ENCODE peak calls at places on chromosome 16, in eight cellular contexts. W is esophagus squamous epithelium, C is K562, X is mammary epithelial cell, H is upper lobe of right lung, Y is psoas muscle, A is cardiac muscle cell, K is IMR-90. Q is an unnamed sample. For H3K27me3 and H3K9me3, the result is how much of the 10 kb centered on the place peaks cover.

GRCh38 chr16:64740261-64740660 is 381.6 kb downstream of the CDH11 start:
- DNase-seq in W (no peak), C (no peak), X (no peak), H (no peak), Y (no peak), A (no peak), K (no peak), Q (no peak)

GRCh38 chr16:10178079-10178478 is 4.1 kb downstream of the GRIN2A start:
- DNase-seq in W (no peak), C (peak), X (peak), H (no peak), Y (no peak), A (no peak), K (no peak), Q (no peak)

GRCh38 chr16:30609002-30609927 is 924 bp downstream of the ZNF689 start:
- DNase-seq in W (no peak), C (peak), X (no peak), H (peak), Y (peak), A (peak), K (peak), Q (peak)

GRCh38 chr16:82432261-82432660 is 194.5 kb upstream of the CDH13 start:
- DNase-seq in W (no peak), C (no peak), X (no peak), H (no peak), Y (no peak), A (no peak), K (no peak), Q (no peak)

GRCh38 chr16:19994771-19995170 is 78.9 kb downstream of the GPR139 start:
- DNase-seq in W (no peak), C (no peak), X (no peak), H (no peak), Y (no peak), A (no peak), K (no peak), Q (no peak)

GRCh38 chr16:18833707-18834505 is 32.6 kb upstream of the ARL6IP1 start:
- DNase-seq in W (no peak), C (no peak), X (no peak), H (no peak), Y (no peak), A (no peak), K (no peak), Q (no peak)

GRCh38 chr16:31568577-31569359 is 41.1 kb downstream of the AHSP start:
- DNase-seq in W (no peak), C (no peak), X (no peak), H (peak), Y (no peak), A (peak), K (no peak), Q (no peak)

GRCh38 chr16:54597222-54597621 is 310.6 kb upstream of the IRX3 start:
- DNase-seq in W (no peak), C (no peak), X (no peak), H (no peak), Y (no peak), A (no peak), K (no peak), Q (no peak)

GRCh38 chr16:66551362-66551761 is 1.0 kb upstream of the CKLF start:
- DNase-seq in W (no peak), C (peak), X (no peak), H (no peak), Y (peak), A (no peak), K (peak), Q (peak)
- H3K4me3 ChIP-seq in W (no peak), C (no peak), X (no peak), H (peak), Y (peak), A (no peak), K (no peak), Q (peak)

GRCh38 chr16:89023151-89023551 is 46.1 kb upstream of the CBFA2T3 start:
- DNase-seq in W (no peak), C (no peak), X (no peak), H (peak), Y (no peak), A (no peak), K (no peak), Q (no peak)
- H3K27me3 ChIP-seq in W (under half), C (under half), X (under half), H (under half), Y (under half), A (under half), K (under half), Q (under half)

DNA sequence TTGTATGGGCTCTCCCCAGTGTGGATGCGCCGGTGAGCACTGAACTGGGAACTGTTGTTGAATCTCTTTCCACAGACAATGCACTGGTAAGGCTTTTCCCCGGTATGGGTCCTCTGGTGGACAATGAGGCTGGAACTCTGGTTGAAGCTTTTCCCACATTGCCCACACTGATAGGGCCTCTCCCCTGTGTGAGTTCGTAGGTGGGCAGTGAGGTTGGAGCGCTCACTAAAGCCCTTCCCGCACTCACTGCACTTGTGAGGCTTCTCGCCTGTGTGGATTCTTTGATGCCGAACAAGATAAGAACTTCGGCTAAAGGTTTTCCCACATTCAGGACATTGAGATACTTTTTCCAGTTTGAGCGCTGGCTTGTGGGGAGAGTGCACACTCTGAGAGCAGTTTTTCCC is 17.8 kb downstream of the ZSCAN32 start:
- DNase-seq in W (no peak), C (no peak), X (no peak), H (no peak), Y (no peak), A (no peak), K (no peak), Q (no peak)
- H3K9me3 ChIP-seq in W (under half), C (under half), X (under half), H (half or more), Y (half or more), A (under half), K (half or more), Q (under half)

GRCh38 chr16:9154576-9155410 is 63.3 kb downstream of the HAPSTR1 start:
- DNase-seq in W (no peak), C (no peak), X (no peak), H (no peak), Y (no peak), A (no peak), K (peak), Q (peak)
- H3K4me3 ChIP-seq in W (no peak), C (no peak), X (no peak), H (no peak), Y (no peak), A (no peak), K (no peak), Q (no peak)

DNA sequence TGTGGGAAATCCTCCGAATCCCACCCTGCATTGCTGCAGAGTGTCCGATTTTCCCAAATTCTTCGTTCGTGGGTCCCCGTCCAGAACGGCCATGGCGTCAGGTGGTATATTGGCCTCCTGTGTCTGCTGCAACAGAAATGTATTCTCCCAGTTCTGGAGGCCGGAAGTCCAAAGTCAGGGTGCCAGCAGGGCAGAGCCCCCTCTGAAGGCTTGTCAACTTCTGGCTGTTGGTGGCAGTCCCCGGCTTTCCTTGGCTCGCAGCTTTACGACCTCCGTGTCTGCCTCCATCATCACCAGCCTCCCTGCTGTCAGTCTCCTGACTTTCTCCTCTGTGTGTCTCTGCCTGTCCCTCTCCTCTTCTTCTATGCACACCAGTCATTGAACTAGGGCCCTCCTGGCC is 142.1 kb upstream of the FOXF1 start:
- DNase-seq in W (no peak), C (no peak), X (no peak), H (no peak), Y (no peak), A (no peak), K (no peak), Q (no peak)
- H3K27me3 ChIP-seq in W (under half), C (half or more), X (under half), H (under half), Y (under half), A (under half), K (under half), Q (under half)

GRCh38 chr16:70269471-70269870 is 17.7 kb upstream of the EXOSC6 start:
- DNase-seq in W (no peak), C (no peak), X (no peak), H (peak), Y (no peak), A (no peak), K (no peak), Q (no peak)
- H3K9me3 ChIP-seq in W (under half), C (under half), X (under half), H (under half), Y (under half), A (under half), K (under half), Q (under half)

DNA sequence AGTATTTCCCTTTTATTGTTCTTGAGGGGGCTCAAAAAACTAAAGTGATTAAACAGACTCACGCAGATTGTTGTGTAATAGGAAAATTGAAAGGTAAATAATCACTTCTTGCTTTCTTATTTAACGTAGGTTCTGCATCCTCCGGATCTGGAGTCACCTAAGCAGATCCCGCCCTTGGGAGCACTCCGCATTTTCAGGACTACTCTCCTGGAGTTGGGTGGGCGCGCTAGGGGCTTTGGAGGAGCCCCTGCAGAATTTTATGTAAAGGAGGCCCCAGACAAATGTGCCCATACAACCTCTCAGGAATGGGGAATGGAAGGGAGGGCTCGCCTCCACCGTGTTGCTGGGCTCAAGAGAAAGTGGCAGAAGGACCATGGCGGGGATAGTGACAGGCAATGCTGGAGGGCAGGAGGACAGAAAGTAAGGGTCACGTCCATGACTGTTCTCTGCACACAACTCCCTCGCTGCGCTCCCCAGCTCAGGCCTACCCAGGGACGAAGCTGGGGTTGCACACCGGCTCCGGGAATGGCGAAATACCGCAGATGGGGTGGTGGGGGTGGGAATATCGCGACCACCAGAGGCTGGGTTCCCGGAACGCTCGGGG is 8.3 kb downstream of the MT2A start:
- DNase-seq in W (no peak), C (no peak), X (no peak), H (no peak), Y (no peak), A (no peak), K (no peak), Q (no peak)
- H3K4me3 ChIP-seq in W (peak), C (no peak), X (no peak), H (peak), Y (peak), A (no peak), K (no peak), Q (no peak)

DNA sequence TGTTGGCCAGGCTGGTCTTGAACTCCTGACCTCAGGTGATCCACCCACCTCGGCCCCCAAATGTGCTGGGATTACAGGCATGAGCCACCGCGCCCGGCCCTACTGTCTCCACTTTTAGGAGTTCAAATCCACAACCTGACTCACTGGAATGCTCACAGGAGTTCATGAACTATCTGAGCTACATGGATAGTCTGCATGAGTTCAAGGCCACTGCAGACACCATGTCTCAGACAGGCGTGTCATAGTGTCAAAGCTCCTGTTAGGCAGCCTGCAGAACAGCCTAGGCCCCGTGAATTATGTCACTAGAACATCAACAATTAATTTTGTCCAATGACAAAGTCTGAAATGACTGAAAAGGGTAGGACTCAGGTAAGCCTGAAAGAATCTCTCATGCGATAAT is 38.3 kb upstream of the NDRG4 start:
- DNase-seq in W (no peak), C (no peak), X (no peak), H (no peak), Y (no peak), A (no peak), K (no peak), Q (no peak)
- H3K27me3 ChIP-seq in W (under half), C (under half), X (under half), H (under half), Y (under half), A (under half), K (half or more), Q (under half)

GRCh38 chr16:3400446-3400778 is 392 bp downstream of the ZSCAN32 start:
- DNase-seq in W (no peak), C (no peak), X (no peak), H (no peak), Y (no peak), A (no peak), K (no peak), Q (no peak)

GRCh38 chr16:3400779-3401688 is at the start of the genes ZNF174 and ZSCAN32:
- DNase-seq in W (peak), C (peak), X (peak), H (peak), Y (peak), A (peak), K (peak), Q (peak)

GRCh38 chr16:3401719-3402397 is 843 bp downstream of the ZNF174 start:
- DNase-seq in W (no peak), C (peak), X (no peak), H (no peak), Y (no peak), A (peak), K (peak), Q (peak)
- H3K9me3 ChIP-seq in W (under half), C (under half), X (under half), H (under half), Y (under half), A (under half), K (under half), Q (under half)

Q was measured in SJCRH30.